ENCODE peak calls at places on chromosome 10, in eight cellular contexts. One of them, this sample, is unnamed.

GRCh38 chr10:103745264-103746247 is 109.8 kb downstream of the SH3PXD2A start:
- DNase-seq in fibroblast of lung: peak; percentile 54
- DNase-seq in Peyer's patch: peak; percentile 21
- DNase-seq in pancreas: no peak
- DNase-seq in neuronal stem cell: no peak
- DNase-seq in PC-3: peak; percentile 91
- DNase-seq in heart left ventricle: peak; percentile 49
- DNase-seq in sigmoid colon: no peak
- DNase-seq in this sample: peak; percentile 26

GRCh38 chr10:88196298-88196697 is 332.9 kb downstream of the PTEN start:
- DNase-seq in fibroblast of lung: peak; percentile 12
- DNase-seq in Peyer's patch: no peak
- DNase-seq in pancreas: no peak
- DNase-seq in neuronal stem cell: no peak
- DNase-seq in PC-3: no peak
- DNase-seq in heart left ventricle: no peak
- DNase-seq in sigmoid colon: no peak
- DNase-seq in this sample: no peak

GRCh38 chr10:35636942-35637341 is 5.2 kb downstream of the FZD8 start:
- DNase-seq in fibroblast of lung: no peak
- DNase-seq in Peyer's patch: no peak
- DNase-seq in pancreas: no peak
- DNase-seq in neuronal stem cell: peak; percentile 52
- DNase-seq in PC-3: peak; percentile 70
- DNase-seq in heart left ventricle: no peak
- DNase-seq in sigmoid colon: no peak
- DNase-seq in this sample: no peak

GRCh38 chr10:27383595-27384542 is 120.2 kb upstream of the RAB18 start:
- DNase-seq in fibroblast of lung: peak; percentile 35
- DNase-seq in Peyer's patch: no peak
- DNase-seq in pancreas: no peak
- DNase-seq in neuronal stem cell: no peak
- DNase-seq in PC-3: peak; percentile 81
- DNase-seq in heart left ventricle: no peak
- DNase-seq in sigmoid colon: no peak
- DNase-seq in this sample: no peak

GRCh38 chr10:124667425-124668130 is 76.6 kb downstream of the FAM53B start:
- DNase-seq in fibroblast of lung: no peak
- DNase-seq in Peyer's patch: no peak
- DNase-seq in pancreas: no peak
- DNase-seq in neuronal stem cell: no peak
- DNase-seq in PC-3: no peak
- DNase-seq in heart left ventricle: no peak
- DNase-seq in sigmoid colon: no peak
- DNase-seq in this sample: no peak

GRCh38 chr10:52419281-52419680 is 105.2 kb downstream of the DKK1 start:
- DNase-seq in fibroblast of lung: no peak
- DNase-seq in Peyer's patch: no peak
- DNase-seq in pancreas: no peak
- DNase-seq in neuronal stem cell: no peak
- DNase-seq in PC-3: no peak
- DNase-seq in heart left ventricle: no peak
- DNase-seq in sigmoid colon: no peak
- DNase-seq in this sample: no peak

GRCh38 chr10:19913987-19914386 is 97.8 kb downstream of the PLXDC2 start:
- DNase-seq in fibroblast of lung: no peak
- DNase-seq in Peyer's patch: no peak
- DNase-seq in pancreas: no peak
- DNase-seq in neuronal stem cell: no peak
- DNase-seq in PC-3: no peak
- DNase-seq in heart left ventricle: no peak
- DNase-seq in sigmoid colon: no peak
- DNase-seq in this sample: no peak

GRCh38 chr10:1120761-1121160 is 64.6 kb downstream of the WDR37 start:
- DNase-seq in fibroblast of lung: peak; percentile 44
- DNase-seq in Peyer's patch: no peak
- DNase-seq in pancreas: no peak
- DNase-seq in neuronal stem cell: no peak
- DNase-seq in PC-3: no peak
- DNase-seq in heart left ventricle: no peak
- DNase-seq in sigmoid colon: no peak
- DNase-seq in this sample: no peak

GRCh38 chr10:23362879-23363787 is 18.5 kb upstream of the C10orf67 start:
- DNase-seq in fibroblast of lung: no peak
- DNase-seq in Peyer's patch: peak; percentile 18
- DNase-seq in pancreas: no peak
- DNase-seq in neuronal stem cell: no peak
- DNase-seq in PC-3: no peak
- DNase-seq in heart left ventricle: no peak
- DNase-seq in sigmoid colon: no peak
- DNase-seq in this sample: no peak

GRCh38 chr10:126373982-126374381 is 14.3 kb downstream of the ADAM12 start:
- DNase-seq in fibroblast of lung: peak; percentile 59
- DNase-seq in Peyer's patch: no peak
- DNase-seq in pancreas: no peak
- DNase-seq in neuronal stem cell: no peak
- DNase-seq in PC-3: peak; percentile 43
- DNase-seq in heart left ventricle: no peak
- DNase-seq in sigmoid colon: no peak
- DNase-seq in this sample: no peak

GRCh38 chr10:7567896-7568295 is 98.9 kb downstream of the ITIH5 start:
- DNase-seq in fibroblast of lung: no peak
- DNase-seq in Peyer's patch: no peak
- DNase-seq in pancreas: no peak
- DNase-seq in neuronal stem cell: no peak
- DNase-seq in PC-3: no peak
- DNase-seq in heart left ventricle: no peak
- DNase-seq in sigmoid colon: no peak
- DNase-seq in this sample: no peak

GRCh38 chr10:48506147-48506917 is 98.5 kb downstream of the ARHGAP22 start:
- DNase-seq in fibroblast of lung: peak; percentile 25
- DNase-seq in Peyer's patch: no peak
- DNase-seq in pancreas: no peak
- DNase-seq in neuronal stem cell: no peak
- DNase-seq in PC-3: peak; percentile 83
- DNase-seq in heart left ventricle: no peak
- DNase-seq in sigmoid colon: no peak
- DNase-seq in this sample: no peak

GRCh38 chr10:119451305-119451896 is 91.1 kb downstream of the RGS10 start:
- DNase-seq in fibroblast of lung: no peak
- DNase-seq in Peyer's patch: no peak
- DNase-seq in pancreas: no peak
- DNase-seq in neuronal stem cell: no peak
- DNase-seq in PC-3: no peak
- DNase-seq in heart left ventricle: no peak
- DNase-seq in sigmoid colon: no peak
- DNase-seq in this sample: no peak

GRCh38 chr10:94205370-94205930 is 157.3 kb downstream of the NOC3L start:
- DNase-seq in fibroblast of lung: peak; percentile 42
- DNase-seq in Peyer's patch: no peak
- DNase-seq in pancreas: peak; percentile 30
- DNase-seq in neuronal stem cell: no peak
- DNase-seq in PC-3: no peak
- DNase-seq in heart left ventricle: no peak
- DNase-seq in sigmoid colon: no peak
- DNase-seq in this sample: no peak

GRCh38 chr10:57715233-57715632 is 552.5 kb downstream of the IPMK start:
- DNase-seq in fibroblast of lung: no peak
- DNase-seq in Peyer's patch: no peak
- DNase-seq in pancreas: no peak
- DNase-seq in neuronal stem cell: no peak
- DNase-seq in PC-3: no peak
- DNase-seq in heart left ventricle: no peak
- DNase-seq in sigmoid colon: no peak
- DNase-seq in this sample: no peak

GRCh38 chr10:34346516-34347150 is 468.5 kb downstream of the PARD3 start:
- DNase-seq in fibroblast of lung: peak; percentile 16
- DNase-seq in Peyer's patch: no peak
- DNase-seq in pancreas: no peak
- DNase-seq in neuronal stem cell: no peak
- DNase-seq in PC-3: no peak
- DNase-seq in heart left ventricle: no peak
- DNase-seq in sigmoid colon: no peak
- DNase-seq in this sample: no peak

GRCh38 chr10:127033116-127033515 is 127.9 kb downstream of the DOCK1 start:
- DNase-seq in fibroblast of lung: no peak
- DNase-seq in Peyer's patch: no peak
- DNase-seq in pancreas: no peak
- DNase-seq in neuronal stem cell: no peak
- DNase-seq in PC-3: no peak
- DNase-seq in heart left ventricle: no peak
- DNase-seq in sigmoid colon: no peak
- DNase-seq in this sample: no peak

GRCh38 chr10:120387326-120387725 is 69.7 kb upstream of the PLPP4 start:
- DNase-seq in fibroblast of lung: peak; percentile 91
- DNase-seq in Peyer's patch: no peak
- DNase-seq in pancreas: no peak
- DNase-seq in neuronal stem cell: no peak
- DNase-seq in PC-3: peak; percentile 51
- DNase-seq in heart left ventricle: no peak
- DNase-seq in sigmoid colon: no peak
- DNase-seq in this sample: no peak

GRCh38 chr10:32112055-32112454 is 55.8 kb upstream of the KIF5B start:
- DNase-seq in fibroblast of lung: peak; percentile 76
- DNase-seq in Peyer's patch: no peak
- DNase-seq in pancreas: no peak
- DNase-seq in neuronal stem cell: no peak
- DNase-seq in PC-3: peak; percentile 82
- DNase-seq in heart left ventricle: no peak
- DNase-seq in sigmoid colon: no peak
- DNase-seq in this sample: no peak

DNA sequence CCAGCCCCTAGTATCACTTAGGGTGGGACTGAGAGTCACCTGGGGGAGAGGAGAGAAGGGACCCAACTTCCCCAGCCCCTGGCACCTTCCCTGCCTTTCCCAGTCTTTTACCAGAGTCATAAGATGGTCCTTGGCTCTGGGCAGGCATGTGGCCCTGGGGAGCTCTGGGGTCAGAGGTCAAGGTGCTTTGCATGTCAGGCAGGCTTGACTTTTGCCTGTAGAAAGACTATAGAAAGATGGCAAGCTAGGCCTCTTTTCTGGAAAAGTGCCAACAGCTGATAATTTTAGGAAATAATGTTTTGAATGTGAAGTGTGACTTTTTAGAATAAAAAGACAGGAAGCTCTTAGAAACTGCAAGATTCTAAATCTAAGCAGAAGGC is 67.5 kb downstream of the MKI67 start:
- DNase-seq in fibroblast of lung: no peak
- DNase-seq in Peyer's patch: no peak
- DNase-seq in pancreas: no peak
- DNase-seq in neuronal stem cell: no peak
- DNase-seq in PC-3: no peak
- DNase-seq in heart left ventricle: no peak
- DNase-seq in sigmoid colon: no peak
- DNase-seq in this sample: no peak
- H3K27ac ChIP-seq in fibroblast of lung: no peak overlapping the region
- H3K27ac ChIP-seq in Peyer's patch: no peak overlapping the region
- H3K27ac ChIP-seq in pancreas: no peak overlapping the region
- H3K27ac ChIP-seq in neuronal stem cell: no peak overlapping the region
- H3K27ac ChIP-seq in PC-3: no peak overlapping the region
- H3K27ac ChIP-seq in heart left ventricle: no peak overlapping the region
- H3K27ac ChIP-seq in sigmoid colon: no peak overlapping the region
- H3K27ac ChIP-seq in this sample: no peak overlapping the region

GRCh38 chr10:30527623-30528426 is 93.8 kb downstream of the MAP3K8 start:
- DNase-seq in fibroblast of lung: no peak
- DNase-seq in Peyer's patch: no peak
- DNase-seq in pancreas: no peak
- DNase-seq in neuronal stem cell: no peak
- DNase-seq in PC-3: no peak
- DNase-seq in heart left ventricle: no peak
- DNase-seq in sigmoid colon: peak; percentile 10
- DNase-seq in this sample: no peak
- H3K27ac ChIP-seq in fibroblast of lung: no peak overlapping the region
- H3K27ac ChIP-seq in Peyer's patch: peak overlapping the region; percentile 83
- H3K27ac ChIP-seq in pancreas: peak overlapping the region; percentile 47
- H3K27ac ChIP-seq in neuronal stem cell: no peak overlapping the region
- H3K27ac ChIP-seq in PC-3: no peak overlapping the region
- H3K27ac ChIP-seq in heart left ventricle: no peak overlapping the region
- H3K27ac ChIP-seq in sigmoid colon: no peak overlapping the region
- H3K27ac ChIP-seq in this sample: no peak overlapping the region

DNA sequence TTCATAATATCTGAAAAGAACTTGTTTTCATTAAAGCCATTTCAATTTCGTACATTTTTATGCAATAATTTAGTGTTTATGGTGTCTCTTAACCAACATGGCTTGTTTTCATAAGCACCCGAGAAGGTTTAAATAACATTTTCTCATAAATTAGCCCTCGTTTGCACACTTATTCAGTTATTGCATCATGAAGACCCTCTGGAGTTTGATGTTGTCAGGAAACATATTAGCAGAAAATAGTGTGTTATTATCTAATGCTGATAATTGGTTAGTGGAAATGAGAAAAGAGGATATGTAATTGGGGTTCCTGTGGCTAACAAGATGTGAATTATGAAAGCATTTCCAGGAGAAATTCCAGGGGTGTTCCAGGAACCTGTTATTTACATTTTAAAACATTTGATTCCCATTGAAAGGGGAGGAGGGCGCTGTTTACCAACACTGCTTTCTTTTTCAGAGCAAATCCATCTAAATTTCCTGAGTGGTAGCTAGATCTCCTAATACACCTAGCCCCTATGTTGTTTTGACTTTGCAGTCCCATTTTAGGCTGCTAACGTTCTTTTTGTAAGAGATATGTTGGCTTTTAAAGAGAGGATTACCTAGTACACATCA is 130.7 kb downstream of the TCF7L2 start:
- DNase-seq in fibroblast of lung: no peak
- DNase-seq in Peyer's patch: no peak
- DNase-seq in pancreas: no peak
- DNase-seq in neuronal stem cell: no peak
- DNase-seq in PC-3: no peak
- DNase-seq in heart left ventricle: no peak
- DNase-seq in sigmoid colon: no peak
- DNase-seq in this sample: no peak
- H3K27ac ChIP-seq in fibroblast of lung: no peak overlapping the region
- H3K27ac ChIP-seq in Peyer's patch: no peak overlapping the region
- H3K27ac ChIP-seq in pancreas: no peak overlapping the region
- H3K27ac ChIP-seq in neuronal stem cell: no peak overlapping the region
- H3K27ac ChIP-seq in PC-3: no peak overlapping the region
- H3K27ac ChIP-seq in heart left ventricle: no peak overlapping the region
- H3K27ac ChIP-seq in sigmoid colon: no peak overlapping the region
- H3K27ac ChIP-seq in this sample: no peak overlapping the region

DNA sequence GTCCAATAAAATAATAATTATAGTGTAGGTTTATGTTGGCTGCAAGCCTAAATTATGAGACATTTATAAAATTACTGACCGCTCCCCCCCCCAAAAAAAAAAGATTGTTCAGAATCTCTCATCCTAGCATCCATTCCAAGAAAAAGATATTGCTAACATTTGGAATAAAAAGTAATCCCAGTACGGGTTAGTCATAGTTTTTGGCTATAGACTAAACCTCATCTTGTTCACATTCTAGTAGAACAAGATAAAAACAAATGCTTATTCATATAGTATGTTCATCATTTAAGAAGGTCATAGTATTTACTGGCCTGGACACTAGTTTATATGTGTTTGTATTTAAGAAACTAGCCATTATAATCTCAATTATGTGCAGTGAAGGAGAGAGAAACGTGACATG is 44.0 kb downstream of the ADK start:
- DNase-seq in fibroblast of lung: peak; percentile 49
- DNase-seq in Peyer's patch: no peak
- DNase-seq in pancreas: no peak
- DNase-seq in neuronal stem cell: no peak
- DNase-seq in PC-3: peak; percentile 89
- DNase-seq in heart left ventricle: no peak
- DNase-seq in sigmoid colon: no peak
- DNase-seq in this sample: no peak
- H3K27ac ChIP-seq in fibroblast of lung: no peak overlapping the region
- H3K27ac ChIP-seq in Peyer's patch: no peak overlapping the region
- H3K27ac ChIP-seq in pancreas: no peak overlapping the region
- H3K27ac ChIP-seq in neuronal stem cell: no peak overlapping the region
- H3K27ac ChIP-seq in PC-3: peak overlapping the region; percentile 59
- H3K27ac ChIP-seq in heart left ventricle: no peak overlapping the region
- H3K27ac ChIP-seq in sigmoid colon: no peak overlapping the region
- H3K27ac ChIP-seq in this sample: no peak overlapping the region

GRCh38 chr10:3746634-3747033 is 38.4 kb downstream of the KLF6 start:
- DNase-seq in fibroblast of lung: no peak
- DNase-seq in Peyer's patch: no peak
- DNase-seq in pancreas: no peak
- DNase-seq in neuronal stem cell: no peak
- DNase-seq in PC-3: no peak
- DNase-seq in heart left ventricle: no peak
- DNase-seq in sigmoid colon: no peak
- DNase-seq in this sample: no peak
- H3K27ac ChIP-seq in fibroblast of lung: no peak overlapping the region
- H3K27ac ChIP-seq in Peyer's patch: no peak overlapping the region
- H3K27ac ChIP-seq in pancreas: no peak overlapping the region
- H3K27ac ChIP-seq in neuronal stem cell: no peak overlapping the region
- H3K27ac ChIP-seq in PC-3: no peak overlapping the region
- H3K27ac ChIP-seq in heart left ventricle: peak overlapping the region; percentile 58
- H3K27ac ChIP-seq in sigmoid colon: peak overlapping the region; percentile 78
- H3K27ac ChIP-seq in this sample: no peak overlapping the region